ENCODE peak calls at places on chromosomes 11 and 22, in six cellular contexts. X, E, J, V, H and P are unnamed samples. For H3K36me3, the result is how much of the 10 kb centered on the place peaks cover.

GRCh38 chr11:24592342-24592741 is 95.5 kb downstream of the LUZP2 start:
- DNase-seq in E (no peak), V (no peak), H (no peak), X (no peak), J (no peak), P (no peak)

GRCh38 chr11:46208803-46209202 is 68.7 kb upstream of the CREB3L1 start:
- DNase-seq in X (no peak), V (no peak), H (no peak), J (no peak), E (no peak), P (no peak)

GRCh38 chr22:46731246-46732040 is 6.6 kb downstream of the CERK start:
- DNase-seq in V (no peak), J (peak), X (peak), H (peak), E (no peak), P (no peak)

GRCh38 chr22:36081023-36081431 is 52.4 kb upstream of the RBFOX2 start:
- DNase-seq in V (no peak), J (peak), X (peak), H (no peak), E (no peak), P (peak)

GRCh38 chr11:17898071-17898470 is 114.8 kb downstream of the SERGEF start:
- DNase-seq in X (no peak), E (no peak), J (no peak), H (no peak), V (no peak), P (no peak)

GRCh38 chr11:12446863-12447262 is 69.5 kb downstream of the PARVA start:
- DNase-seq in V (no peak), E (no peak), J (no peak), X (no peak), H (no peak), P (no peak)

GRCh38 chr11:117002639-117003305 is 95.5 kb downstream of the SIK3 start:
- DNase-seq in X (no peak), J (no peak), E (no peak), V (no peak), H (no peak), P (no peak)

GRCh38 chr11:78808903-78809302 is 234.2 kb upstream of the NARS2 start:
- DNase-seq in V (no peak), X (peak), H (no peak), E (no peak), J (peak), P (no peak)

GRCh38 chr11:45092901-45093760 is 53.3 kb upstream of the PRDM11 start:
- DNase-seq in E (no peak), J (peak), X (no peak), H (no peak), V (no peak), P (peak)

GRCh38 chr22:48821346-48822186 is 1006.1 kb downstream of the BRD1 start:
- DNase-seq in V (no peak), H (no peak), X (no peak), J (no peak), E (no peak), P (no peak)

GRCh38 chr11:100687630-100688395 is 725 bp downstream of the ARHGAP42 start:
- DNase-seq in H (peak), X (peak), E (peak), V (no peak), J (peak), P (peak)

GRCh38 chr22:31821572-31821971 is 67.8 kb downstream of the DEPDC5 start:
- DNase-seq in X (no peak), H (no peak), E (no peak), V (no peak), J (no peak), P (no peak)

GRCh38 chr11:34154059-34154875 is 48.8 kb downstream of the NAT10 start:
- DNase-seq in H (no peak), J (no peak), E (no peak), V (no peak), X (no peak), P (no peak)

GRCh38 chr11:100939581-100939980 is 190.0 kb downstream of the PGR start:
- DNase-seq in V (no peak), X (no peak), J (no peak), H (no peak), E (no peak), P (no peak)

GRCh38 chr11:117884994-117885393 is 8.5 kb upstream of the FXYD6 start:
- DNase-seq in X (no peak), V (no peak), J (peak), H (no peak), E (no peak), P (peak)

GRCh38 chr22:31286360-31287255 is 5.7 kb downstream of the PIK3IP1 start:
- DNase-seq in V (peak), X (peak), J (peak), H (no peak), E (no peak), P (no peak)

GRCh38 chr11:11312738-11313137 is 40.3 kb downstream of the CSNK2A3 start:
- DNase-seq in V (no peak), X (no peak), J (no peak), H (no peak), E (no peak), P (no peak)

GRCh38 chr22:41940853-41941765 is 5.8 kb downstream of the CENPM start:
- DNase-seq in E (no peak), H (peak), X (peak), V (peak), J (peak), P (peak)

GRCh38 chr11:29018631-29019030 is 910.4 kb downstream of the METTL15 start:
- DNase-seq in J (peak), E (no peak), X (no peak), H (no peak), V (no peak), P (peak)

GRCh38 chr11:102293873-102294601 is 23.2 kb upstream of the BIRC3 start:
- DNase-seq in E (peak), V (no peak), H (no peak), X (no peak), J (peak), P (peak)

GRCh38 chr11:5200582-5200981 is at the start of gene OR51V1:
- DNase-seq in J (no peak), E (no peak), V (no peak), H (no peak), X (no peak), P (no peak)

GRCh38 chr11:47257518-47258316 is at the start of gene NR1H3:
- DNase-seq in H (peak), J (peak), E (no peak), V (no peak), X (peak), P (peak)

GRCh38 chr22:49968831-49969661 is 8.5 kb downstream of the PIM3 start:
- DNase-seq in H (peak), V (no peak), J (no peak), E (no peak), X (no peak), P (no peak)

GRCh38 chr22:22407061-22407460 is 101.5 kb downstream of the ZNF280B start:
- DNase-seq in J (no peak), X (no peak), H (no peak), V (no peak), E (no peak), P (no peak)

GRCh38 chr22:22406445-22406844 is 102.1 kb downstream of the ZNF280B start:
- DNase-seq in H (no peak), E (no peak), V (no peak), J (no peak), X (no peak), P (no peak)

GRCh38 chr22:22408731-22409696 is 99.5 kb downstream of the ZNF280B start:
- DNase-seq in E (peak), X (peak), J (peak), V (no peak), H (peak), P (peak)

GRCh38 chr22:22410121-22410520 is 98.4 kb downstream of the ZNF280B start:
- DNase-seq in H (no peak), E (no peak), X (peak), V (no peak), J (no peak), P (no peak)

GRCh38 chr22:22408269-22408668 is 100.3 kb downstream of the ZNF280B start:
- DNase-seq in X (no peak), E (no peak), H (no peak), J (no peak), V (no peak), P (no peak)
- H3K36me3 ChIP-seq in X (under half), E (under half), H (under half), J (under half), V (under half), P (under half)

GRCh38 chr11:67273260-67273990 is 7.2 kb downstream of the GRK2 start:
- DNase-seq in J (no peak), E (no peak), V (no peak), H (no peak), X (peak), P (no peak)
- H3K27ac ChIP-seq in J (no peak), E (no peak), V (peak), H (no peak), X (peak), P (no peak)

DNA sequence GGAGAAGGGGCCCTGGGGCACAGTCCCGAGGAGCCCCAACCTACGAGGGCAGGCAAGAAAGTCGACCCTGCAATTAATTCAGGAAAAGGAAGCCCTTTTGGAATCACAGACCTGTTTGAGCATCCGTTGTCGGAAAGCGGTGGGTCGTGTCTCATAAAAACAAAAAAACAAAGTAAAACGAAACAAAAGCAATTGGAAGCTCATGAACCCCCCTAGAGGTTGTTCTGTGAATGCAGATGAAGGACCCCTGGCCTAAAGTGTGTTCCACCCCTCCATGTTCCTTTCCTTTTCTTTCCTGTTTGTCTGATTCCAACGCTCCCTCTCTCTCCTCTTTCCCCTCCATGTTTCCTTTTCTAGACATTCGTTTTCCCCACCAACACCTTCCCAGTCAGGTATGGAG is 203.7 kb downstream of the GRIK4 start:
- DNase-seq in J (no peak), E (no peak), X (no peak), H (no peak), V (no peak), P (no peak)
- H3K4me3 ChIP-seq in J (no peak), E (no peak), X (no peak), H (no peak), V (no peak), P (peak)

GRCh38 chr11:64222651-64223000 is 3.4 kb downstream of the TRPT1 start:
- DNase-seq in H (no peak), V (no peak), J (no peak), E (no peak), X (no peak), P (no peak)
- H3K36me3 ChIP-seq in H (under half), V (under half), J (under half), E (under half), X (under half), P (under half)

DNA sequence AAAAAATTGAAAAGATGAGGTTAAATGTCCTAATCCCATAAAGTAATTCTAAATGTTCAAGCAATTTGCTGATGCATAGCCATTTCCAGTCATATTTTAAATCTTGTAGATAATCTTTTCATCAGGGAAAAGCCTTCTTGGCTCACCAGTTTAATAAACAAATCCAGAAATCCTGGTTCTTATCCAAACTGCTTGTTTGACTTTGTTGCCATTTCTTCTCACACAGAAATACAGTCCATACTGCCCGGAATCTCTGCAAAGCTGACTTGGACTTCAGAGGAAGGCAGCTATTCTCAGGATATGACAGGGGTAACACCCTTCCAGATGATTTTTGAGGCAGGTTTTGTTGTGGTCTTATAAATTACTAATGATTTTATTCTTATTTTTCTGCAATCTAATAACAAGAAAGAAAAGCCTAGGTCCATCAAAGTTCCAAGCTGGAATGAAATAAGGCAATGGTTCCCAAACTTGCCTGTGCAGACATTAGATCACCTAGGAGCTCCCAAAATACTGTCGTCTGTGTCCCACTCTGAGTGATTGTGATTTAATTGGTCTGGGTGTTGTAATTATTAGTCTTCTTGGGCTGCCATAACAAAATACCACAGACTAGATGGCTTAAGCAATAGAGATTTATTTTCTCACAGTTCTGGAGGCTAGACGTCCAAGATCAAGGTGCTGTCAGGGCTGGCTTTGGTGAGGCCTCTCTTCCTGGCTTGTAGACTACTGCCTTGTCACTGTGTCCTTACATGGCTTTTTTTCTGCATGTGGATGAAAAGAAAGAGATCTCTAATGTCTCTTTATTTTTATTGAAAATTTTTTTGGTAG is 55.1 kb upstream of the RCE1 start:
- DNase-seq in X (no peak), V (no peak), H (no peak), J (peak), E (no peak), P (no peak)
- H3K27ac ChIP-seq in X (no peak), V (no peak), H (no peak), J (no peak), E (no peak), P (no peak)

DNA sequence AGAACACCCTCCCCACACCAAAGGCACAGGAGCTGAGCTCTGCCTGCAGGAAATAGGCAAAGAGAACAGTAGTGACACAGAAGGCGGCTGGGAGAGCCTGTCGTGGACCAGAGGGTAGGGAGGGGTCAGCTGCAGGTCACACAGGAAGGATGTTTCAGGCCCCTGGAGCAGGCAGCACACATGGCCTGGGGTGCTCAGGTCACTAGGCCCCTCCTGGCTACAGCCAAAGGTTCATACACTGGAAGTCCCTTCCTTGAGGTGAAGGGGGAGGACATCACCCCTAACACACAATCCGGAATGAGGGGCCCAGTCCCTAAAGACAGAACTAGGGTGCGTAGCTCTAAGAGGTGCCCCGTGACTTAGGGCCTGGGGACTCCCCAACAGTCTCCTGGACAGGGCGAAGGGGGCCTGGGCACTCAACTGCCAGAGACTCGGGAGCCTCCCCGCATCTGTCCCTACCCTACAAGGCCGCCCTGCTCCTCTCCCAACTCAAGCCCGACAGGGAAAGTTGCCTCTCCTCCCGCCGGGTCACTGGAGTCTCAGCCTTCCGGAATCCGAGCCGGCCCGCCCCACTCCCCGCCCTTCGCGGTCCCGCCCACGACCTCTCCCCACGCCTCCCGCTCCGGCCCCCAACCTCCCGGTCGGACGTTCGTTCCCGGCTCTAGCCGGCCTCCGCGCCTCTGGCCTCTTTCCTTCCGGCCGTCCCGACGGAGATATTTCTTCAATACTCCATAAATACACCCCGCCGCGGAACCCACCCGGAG is at the start of gene CYB5R2:
- DNase-seq in H (peak), E (peak), J (peak), X (peak), V (no peak), P (no peak)
- H3K4me3 ChIP-seq in H (peak), E (peak), J (peak), X (peak), V (peak), P (peak)